ENCODE peak calls at places on chromosomes 11 and 22, in five cellular contexts. One of them, this sample, is unnamed.
A peak's percentile ranks its signal among the peaks of the same experiment; 100 is the strongest.

GRCh38 chr11:16739326-16739875 is 954 bp downstream of the C11orf58 start:
- DNase-seq in RWPE1: peak; percentile 16
- DNase-seq in GM23338: peak; percentile 21
- DNase-seq in KG1: peak; percentile 20
- DNase-seq in kidney tubule cell: peak; percentile 36
- DNase-seq in this sample: no peak

GRCh38 chr11:118884613-118885274 is 1.1 kb downstream of the CXCR5 start:
- DNase-seq in RWPE1: no peak
- DNase-seq in GM23338: no peak
- DNase-seq in KG1: no peak
- DNase-seq in kidney tubule cell: no peak
- DNase-seq in this sample: no peak

GRCh38 chr11:2523821-2524391 is 79.1 kb downstream of the KCNQ1 start:
- DNase-seq in RWPE1: no peak
- DNase-seq in GM23338: no peak
- DNase-seq in KG1: no peak
- DNase-seq in kidney tubule cell: no peak
- DNase-seq in this sample: no peak

GRCh38 chr22:31616315-31616980 is 45.6 kb downstream of the PISD start:
- DNase-seq in RWPE1: no peak
- DNase-seq in GM23338: no peak
- DNase-seq in KG1: no peak
- DNase-seq in kidney tubule cell: no peak
- DNase-seq in this sample: no peak

GRCh38 chr11:120122921-120123683 is 14.8 kb downstream of the TRIM29 start:
- DNase-seq in RWPE1: no peak
- DNase-seq in GM23338: no peak
- DNase-seq in KG1: no peak
- DNase-seq in kidney tubule cell: no peak
- DNase-seq in this sample: peak; percentile 65

GRCh38 chr11:10488581-10489443 is 33.7 kb downstream of the AMPD3 start:
- DNase-seq in RWPE1: peak; percentile 77
- DNase-seq in GM23338: no peak
- DNase-seq in KG1: no peak
- DNase-seq in kidney tubule cell: peak; percentile 41
- DNase-seq in this sample: no peak

GRCh38 chr11:1302461-1303073 is 6.9 kb downstream of the TOLLIP start:
- DNase-seq in RWPE1: no peak
- DNase-seq in GM23338: no peak
- DNase-seq in KG1: no peak
- DNase-seq in kidney tubule cell: no peak
- DNase-seq in this sample: no peak

GRCh38 chr11:15828241-15828903 is 528.0 kb downstream of the SOX6 start:
- DNase-seq in RWPE1: no peak
- DNase-seq in GM23338: no peak
- DNase-seq in KG1: no peak
- DNase-seq in kidney tubule cell: no peak
- DNase-seq in this sample: no peak

GRCh38 chr11:96643173-96643572 is 253.4 kb downstream of the JRKL start:
- DNase-seq in RWPE1: no peak
- DNase-seq in GM23338: no peak
- DNase-seq in KG1: no peak
- DNase-seq in kidney tubule cell: no peak
- DNase-seq in this sample: no peak

GRCh38 chr11:64492561-64492960 is 98.5 kb upstream of the SLC22A12 start:
- DNase-seq in RWPE1: no peak
- DNase-seq in GM23338: no peak
- DNase-seq in KG1: peak; percentile 67
- DNase-seq in kidney tubule cell: no peak
- DNase-seq in this sample: no peak

GRCh38 chr22:11307996-11308395 is 4220.0 kb upstream of the OR11H1 start:
- DNase-seq in RWPE1: no peak
- DNase-seq in GM23338: no peak
- DNase-seq in KG1: no peak
- DNase-seq in kidney tubule cell: no peak
- DNase-seq in this sample: no peak

GRCh38 chr11:76666830-76667229 is 3.7 kb downstream of the LRRC32 start:
- DNase-seq in RWPE1: no peak
- DNase-seq in GM23338: no peak
- DNase-seq in KG1: no peak
- DNase-seq in kidney tubule cell: no peak
- DNase-seq in this sample: no peak

GRCh38 chr11:59669611-59670009 is 773 bp upstream of the PATL1 start:
- DNase-seq in RWPE1: peak; percentile 45
- DNase-seq in GM23338: peak; percentile 63
- DNase-seq in KG1: no peak
- DNase-seq in kidney tubule cell: no peak
- DNase-seq in this sample: no peak

GRCh38 chr22:35883028-35883620 is 145.5 kb downstream of the RBFOX2 start:
- DNase-seq in RWPE1: no peak
- DNase-seq in GM23338: peak; percentile 33
- DNase-seq in KG1: no peak
- DNase-seq in kidney tubule cell: peak; percentile 52
- DNase-seq in this sample: no peak